ENCODE peak calls at places on chromosomes 13 and 19, in ten cellular contexts. Y, B, M, S, Z, H, P, N, U and O are unnamed samples.

GRCh38 chr13:60338754-60339153 is 58.3 kb upstream of the TDRD3 start:
- DNase-seq in B (no peak), Z (no peak), U (no peak), Y (no peak), H (no peak), M (no peak), P (no peak), S (no peak), N (no peak), O (no peak)

GRCh38 chr19:41328157-41328817 is 18.3 kb downstream of the CCDC97 start:
- DNase-seq in Z (no peak), H (no peak), M (no peak), S (no peak), N (peak; percentile 69), P (peak; percentile 55), U (no peak), Y (no peak), B (no peak), O (no peak)

GRCh38 chr13:28394422-28394821 is 100.5 kb downstream of the FLT1 start:
- DNase-seq in N (no peak), M (no peak), P (no peak), H (no peak), Z (no peak), B (peak; percentile 84), U (no peak), S (no peak), Y (no peak), O (no peak)

GRCh38 chr13:46542833-46543232 is 10.1 kb upstream of the LRCH1 start:
- DNase-seq in Z (no peak), M (no peak), N (no peak), U (no peak), P (no peak), H (no peak), Y (no peak), B (no peak), S (no peak), O (no peak)

GRCh38 chr19:11238781-11239376 is 540 bp upstream of the ANGPTL8 start:
- DNase-seq in S (no peak), P (no peak), U (no peak), H (no peak), B (no peak), Y (no peak), N (no peak), M (no peak), Z (no peak), O (no peak)

GRCh38 chr19:19315444-19315843 is 4.9 kb downstream of the SUGP1 start:
- DNase-seq in M (no peak), S (no peak), B (no peak), Y (no peak), P (no peak), U (no peak), N (no peak), Z (no peak), H (peak; percentile 14), O (no peak)

GRCh38 chr19:44738603-44739585 is 9.6 kb upstream of the BCL3 start:
- DNase-seq in H (no peak), Z (no peak), N (no peak), S (peak; percentile 68), U (no peak), P (no peak), B (no peak), M (no peak), Y (no peak), O (no peak)

GRCh38 chr13:59888408-59888807 is 275.3 kb downstream of the DIAPH3 start:
- DNase-seq in B (no peak), Y (no peak), H (no peak), M (no peak), U (no peak), P (no peak), N (no peak), Z (no peak), S (no peak), O (no peak)

GRCh38 chr13:46281779-46282178 is 70.1 kb downstream of the LRRC63 start:
- DNase-seq in B (no peak), S (no peak), H (no peak), Y (no peak), U (no peak), N (no peak), P (no peak), M (no peak), Z (no peak), O (no peak)

GRCh38 chr13:94444826-94445225 is 34.7 kb downstream of the DCT start:
- DNase-seq in S (no peak), N (no peak), Y (no peak), B (no peak), H (no peak), Z (no peak), U (no peak), P (no peak), M (no peak), O (no peak)

GRCh38 chr13:99553033-99553432 is 51.8 kb downstream of the TM9SF2 start:
- DNase-seq in P (no peak), Y (no peak), H (no peak), M (no peak), N (no peak), B (no peak), U (no peak), S (peak; percentile 58), Z (no peak), O (no peak)

GRCh38 chr13:93466502-93467036 is 240.0 kb downstream of the GPC6 start:
- DNase-seq in N (no peak), U (no peak), M (peak; percentile 55), P (no peak), Z (no peak), H (no peak), S (no peak), Y (no peak), B (no peak), O (no peak)

GRCh38 chr19:7856679-7857663 is 17.2 kb downstream of the PRR36 start:
- DNase-seq in P (no peak), U (no peak), Z (no peak), H (no peak), B (no peak), S (no peak), N (no peak), M (no peak), Y (no peak), O (no peak)

GRCh38 chr13:37313383-37313782 is 207.9 kb upstream of the CSNK1A1L start:
- DNase-seq in S (no peak), H (no peak), Y (no peak), B (peak; percentile 96), N (no peak), U (no peak), P (no peak), Z (no peak), M (peak; percentile 65), O (no peak)

GRCh38 chr13:49627831-49628652 is at the start of gene ARL11:
- DNase-seq in N (peak; percentile 64), Y (no peak), B (no peak), H (no peak), P (peak; percentile 29), S (peak; percentile 56), U (peak; percentile 85), M (no peak), Z (peak; percentile 64), O (no peak)

GRCh38 chr19:46378268-46378667 is 31.4 kb downstream of the PPP5C start:
- DNase-seq in U (no peak), H (no peak), P (no peak), Z (no peak), N (no peak), M (peak; percentile 64), S (no peak), Y (no peak), B (peak; percentile 93), O (no peak)

GRCh38 chr13:95540848-95541247 is 11.7 kb upstream of the CLDN10 start:
- DNase-seq in M (no peak), B (no peak), N (no peak), U (no peak), P (no peak), H (no peak), Y (peak; percentile 63), Z (no peak), S (no peak), O (no peak)

GRCh38 chr13:21670006-21670882 is 629 bp upstream of the FGF9 start:
- DNase-seq in Z (peak; percentile 57), N (peak; percentile 69), M (peak; percentile 46), Y (peak; percentile 71), B (peak; percentile 25), P (no peak), H (peak; percentile 49), U (peak; percentile 78), S (peak; percentile 48), O (peak; percentile 62)

GRCh38 chr13:101211261-101211660 is 205.0 kb downstream of the NALCN start:
- DNase-seq in M (peak; percentile 5), N (no peak), H (no peak), Z (no peak), P (no peak), U (no peak), Y (no peak), B (peak; percentile 66), S (no peak), O (no peak)

GRCh38 chr19:2627319-2627829 is 75.1 kb downstream of the GNG7 start:
- DNase-seq in B (peak; percentile 99), S (peak; percentile 87), Y (peak; percentile 74), P (peak; percentile 54), Z (peak; percentile 34), H (peak; percentile 98), U (peak; percentile 89), M (peak; percentile 94), N (no peak), O (no peak)

GRCh38 chr19:20607943-20608342 is 42.4 kb upstream of the ZNF737 start:
- DNase-seq in M (no peak), B (no peak), Y (no peak), U (no peak), P (no peak), H (no peak), S (no peak), N (no peak), Z (no peak), O (no peak)

GRCh38 chr19:57850553-57851017 is 926 bp downstream of the ZNF587 start:
- DNase-seq in S (peak; percentile 56), Z (no peak), M (peak; percentile 42), P (no peak), U (no peak), N (peak; percentile 8), B (peak; percentile 67), Y (no peak), H (peak; percentile 84), O (peak; percentile 32)

GRCh38 chr19:42276284-42276683 is 7.2 kb downstream of the CIC start:
- DNase-seq in H (no peak), U (no peak), S (no peak), N (no peak), Z (no peak), M (no peak), P (no peak), B (no peak), Y (no peak), O (no peak)

GRCh38 chr13:60369242-60369641 is 27.8 kb upstream of the TDRD3 start:
- DNase-seq in P (no peak), M (peak; percentile 12), Y (no peak), B (no peak), N (no peak), S (no peak), U (no peak), Z (no peak), H (peak; percentile 1), O (peak; percentile 3)

GRCh38 chr19:51122112-51122981 is 2.4 kb upstream of the SIGLEC9 start:
- DNase-seq in N (no peak), Z (no peak), S (no peak), H (peak; percentile 35), P (no peak), M (peak; percentile 37), B (peak; percentile 37), U (no peak), Y (no peak), O (no peak)

GRCh38 chr19:3284759-3285646 is 60.5 kb downstream of the CELF5 start:
- DNase-seq in Z (peak; percentile 43), N (peak; percentile 84), S (peak; percentile 98), B (peak; percentile 21), H (peak; percentile 72), Y (no peak), U (peak; percentile 91), M (peak; percentile 47), P (peak; percentile 82), O (peak; percentile 77)

GRCh38 chr19:6794817-6795431 is 22.4 kb downstream of the VAV1 start:
- DNase-seq in H (no peak), B (no peak), Z (no peak), M (no peak), N (no peak), P (no peak), U (no peak), S (no peak), Y (no peak), O (no peak)